ENCODE peak calls at places on chromosomes 7 and 10, in four cellular contexts. X is neuronal stem cell, W is mesenchymal stem cell, L is H9. M is an unnamed sample. For H3K79me1, the result is how much of the 10 kb centered on the place peaks cover.

GRCh38 chr10:123614888-123615287 is 51.3 kb upstream of the GPR26 start:
- DNase-seq in L (peak), X (peak), W (no peak), M (peak)

GRCh38 chr7:130758429-130759056 is 24.5 kb upstream of the KLF14 start:
- DNase-seq in L (no peak), X (peak), W (peak), M (no peak)

GRCh38 chr7:116571037-116571436 is 46.2 kb downstream of the CAV1 start:
- DNase-seq in X (no peak), L (no peak), W (peak), M (no peak)

GRCh38 chr7:102323914-102324195 is 32.4 kb downstream of the SPDYE6 start:
- DNase-seq in X (no peak), W (no peak), L (no peak), M (no peak)

GRCh38 chr7:101625076-101625914 is 3.8 kb downstream of the MYL10 start:
- DNase-seq in W (no peak), L (no peak), X (no peak), M (no peak)

GRCh38 chr7:112204776-112205347 is 1.3 kb downstream of the DOCK4 start:
- DNase-seq in W (peak), X (no peak), L (no peak), M (peak)

GRCh38 chr10:31723074-31723750 is 205.4 kb downstream of the ARHGAP12 start:
- DNase-seq in W (peak), L (no peak), X (no peak), M (peak)

GRCh38 chr10:75043256-75044121 is 68.0 kb upstream of the SAMD8 start:
- DNase-seq in X (no peak), L (peak), W (no peak), M (peak)

GRCh38 chr10:103512591-103513382 is 19.3 kb downstream of the NEURL1 start:
- DNase-seq in L (peak), X (no peak), W (peak), M (peak)

GRCh38 chr7:123674399-123675091 is 18.9 kb downstream of the LMOD2 start:
- DNase-seq in X (no peak), L (no peak), W (peak), M (peak)

GRCh38 chr7:83148776-83149175 is 13.9 kb downstream of the PCLO start:
- DNase-seq in W (peak), L (no peak), X (no peak), M (no peak)

GRCh38 chr7:132428247-132428919 is 147.9 kb downstream of the PLXNA4 start:
- DNase-seq in L (no peak), W (no peak), X (no peak), M (no peak)

GRCh38 chr7:1927942-1928341 is 257.9 kb downstream of the ELFN1 start:
- DNase-seq in L (no peak), W (no peak), X (no peak), M (no peak)

GRCh38 chr7:28155964-28156363 is 24.6 kb downstream of the JAZF1 start:
- DNase-seq in W (peak), L (no peak), X (no peak), M (no peak)

GRCh38 chr10:12717981-12718707 is 283.4 kb downstream of the CCDC3 start:
- DNase-seq in L (no peak), X (no peak), W (no peak), M (no peak)

GRCh38 chr7:131596785-131597184 is 40.4 kb upstream of the PODXL start:
- DNase-seq in W (no peak), L (no peak), X (no peak), M (no peak)

GRCh38 chr10:68297264-68297663 is 34.6 kb upstream of the HNRNPH3 start:
- DNase-seq in L (no peak), W (no peak), X (no peak), M (no peak)

GRCh38 chr10:100009793-100010676 is at the start of gene DNMBP:
- DNase-seq in W (peak), L (peak), X (peak), M (peak)

GRCh38 chr10:102710604-102711003 is 3.6 kb downstream of the ARL3 start:
- DNase-seq in X (no peak), L (no peak), W (peak), M (peak)

GRCh38 chr10:108789911-108790310 is 1133.4 kb downstream of the XPNPEP1 start:
- DNase-seq in X (no peak), W (peak), L (no peak), M (no peak)

GRCh38 chr10:84375011-84375410 is 46.6 kb downstream of the CCSER2 start:
- DNase-seq in W (peak), X (peak), L (no peak), M (peak)

GRCh38 chr7:125136755-125137547 is 207.3 kb upstream of the POT1 start:
- DNase-seq in X (no peak), W (peak), L (no peak), M (no peak)

GRCh38 chr7:80666376-80666775 is 27.9 kb downstream of the CD36 start:
- DNase-seq in L (no peak), X (no peak), W (no peak), M (no peak)

GRCh38 chr10:110498087-110498981 is 627 bp downstream of the DUSP5 start:
- DNase-seq in W (peak), L (peak), X (no peak), M (peak)

GRCh38 chr10:60258429-60258797 is 131.3 kb downstream of the ANK3 start:
- DNase-seq in X (no peak), W (no peak), L (no peak), M (no peak)

GRCh38 chr7:93161181-93161762 is 13.1 kb upstream of the SAMD9L start:
- DNase-seq in X (no peak), W (no peak), L (no peak), M (peak)

GRCh38 chr7:142539901-142540300 is 209.4 kb upstream of the PRSS1 start:
- DNase-seq in L (no peak), W (no peak), X (no peak), M (no peak)

GRCh38 chr7:152366662-152367061 is 69.1 kb downstream of the KMT2C start:
- DNase-seq in X (no peak), L (no peak), W (no peak), M (no peak)

GRCh38 chr10:88212069-88212468 is 348.6 kb downstream of the PTEN start:
- DNase-seq in X (no peak), L (no peak), W (no peak), M (no peak)

GRCh38 chr7:96720843-96721242 is 11.2 kb upstream of the SEM1 start:
- DNase-seq in L (no peak), W (no peak), X (no peak), M (peak)

GRCh38 chr10:48404646-48405045 is 98.2 kb downstream of the MAPK8 start:
- DNase-seq in W (no peak), X (no peak), L (no peak), M (no peak)

GRCh38 chr7:37730489-37730888 is 46.9 kb downstream of the GPR141 start:
- DNase-seq in W (no peak), L (no peak), X (no peak), M (no peak)

GRCh38 chr10:125089486-125089885 is 70.9 kb downstream of the CTBP2 start:
- DNase-seq in L (no peak), X (no peak), W (no peak), M (no peak)
- H3K79me1 ChIP-seq in L (under half), X (under half), W (under half), M (under half)

GRCh38 chr10:92834331-92834730 is 14.0 kb upstream of the EXOC6 start:
- DNase-seq in W (no peak), X (no peak), L (no peak), M (no peak)
- H3K14ac ChIP-seq in W (no peak), X (no peak), L (no peak), M (no peak)

DNA sequence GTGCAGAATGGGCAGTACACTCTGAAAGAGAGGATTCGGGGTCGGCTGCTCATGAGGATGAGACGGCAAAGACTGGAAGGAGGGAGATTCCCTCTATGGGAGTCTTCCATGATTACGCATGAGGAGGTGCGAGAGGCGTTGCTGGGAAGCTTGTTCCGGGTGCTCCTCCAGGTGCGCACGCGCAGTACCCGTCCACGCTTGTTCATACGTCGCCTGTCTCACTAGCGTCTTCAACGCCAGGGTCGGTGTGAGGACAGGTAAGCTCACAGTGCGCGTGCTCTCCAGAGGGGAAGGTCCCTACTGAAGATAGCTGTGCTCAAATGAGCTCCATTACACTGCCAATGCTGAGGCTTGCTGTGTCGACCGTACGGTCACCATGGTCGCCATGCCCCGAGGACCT is 39.3 kb upstream of the BNIP3 start:
- DNase-seq in X (no peak), L (no peak), W (no peak), M (no peak)
- H2AK5ac ChIP-seq in X (no peak), L (no peak), W (no peak), M (no peak)

DNA sequence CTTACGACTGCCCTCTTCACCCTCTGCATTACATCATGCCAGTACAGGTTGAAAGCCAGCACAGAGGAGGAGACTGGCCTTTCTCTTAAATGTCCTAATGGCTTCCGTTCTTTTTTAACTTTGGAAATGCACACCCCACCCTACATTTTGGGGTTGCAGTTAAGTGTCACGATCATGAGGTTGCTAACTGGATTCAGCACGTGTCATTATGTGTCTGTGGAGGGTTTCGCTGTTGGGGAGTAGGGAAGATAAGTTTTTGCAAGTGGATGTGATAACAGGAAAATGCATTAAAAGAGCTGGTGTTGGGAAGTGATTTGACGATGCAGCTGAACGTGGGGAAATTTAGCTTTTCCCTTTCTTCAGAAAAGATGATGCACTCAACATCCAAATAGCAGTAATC is 135.9 kb downstream of the LRRC4 start:
- DNase-seq in X (no peak), L (no peak), W (no peak), M (no peak)
- H3K79me1 ChIP-seq in X (under half), L (under half), W (under half), M (under half)

DNA sequence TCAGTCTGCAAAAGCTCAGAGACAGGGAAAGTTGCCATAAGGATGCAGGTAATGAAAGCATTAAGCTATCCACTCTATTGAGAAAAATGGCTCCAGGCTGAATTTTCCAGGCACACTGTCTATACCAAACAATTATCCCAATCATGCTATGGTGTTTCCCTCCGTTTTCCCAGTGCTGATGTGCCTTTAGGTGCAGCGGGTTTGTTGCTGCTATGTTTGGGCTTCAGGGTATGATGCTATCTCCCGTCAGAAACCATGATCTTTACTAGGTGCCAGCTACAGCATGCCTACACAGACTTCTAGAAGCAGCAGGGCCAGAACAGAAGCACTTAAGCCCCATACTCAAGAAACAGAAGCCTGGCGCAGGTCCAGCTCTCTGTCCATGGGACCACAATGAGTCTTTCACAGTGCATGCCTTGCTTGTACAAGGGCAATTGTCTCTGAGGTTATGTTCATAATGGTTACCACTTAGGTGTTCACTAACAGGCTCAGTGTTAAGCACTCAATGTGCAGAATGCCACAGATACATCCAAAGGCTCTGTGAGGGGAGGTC is 19.4 kb downstream of the STEAP1B start:
- DNase-seq in W (no peak), X (no peak), L (no peak), M (peak)
- H3K14ac ChIP-seq in W (no peak), X (no peak), L (no peak), M (no peak)

GRCh38 chr7:55573526-55573925 is 1.2 kb upstream of the VOPP1 start:
- DNase-seq in W (peak), X (no peak), L (no peak), M (no peak)
- H2AK5ac ChIP-seq in W (peak), X (no peak), L (no peak), M (no peak)

GRCh38 chr7:148662646-148663045 is 36.1 kb upstream of the CUL1 start:
- DNase-seq in X (no peak), L (no peak), W (no peak), M (no peak)

GRCh38 chr7:148661471-148661870 is 37.2 kb upstream of the CUL1 start:
- DNase-seq in W (no peak), X (no peak), L (no peak), M (no peak)

GRCh38 chr7:148669907-148670306 is 28.8 kb upstream of the CUL1 start:
- DNase-seq in L (no peak), X (no peak), W (peak), M (no peak)

GRCh38 chr7:148664319-148664718 is 34.4 kb upstream of the CUL1 start:
- DNase-seq in W (peak), L (no peak), X (no peak), M (no peak)

DNA sequence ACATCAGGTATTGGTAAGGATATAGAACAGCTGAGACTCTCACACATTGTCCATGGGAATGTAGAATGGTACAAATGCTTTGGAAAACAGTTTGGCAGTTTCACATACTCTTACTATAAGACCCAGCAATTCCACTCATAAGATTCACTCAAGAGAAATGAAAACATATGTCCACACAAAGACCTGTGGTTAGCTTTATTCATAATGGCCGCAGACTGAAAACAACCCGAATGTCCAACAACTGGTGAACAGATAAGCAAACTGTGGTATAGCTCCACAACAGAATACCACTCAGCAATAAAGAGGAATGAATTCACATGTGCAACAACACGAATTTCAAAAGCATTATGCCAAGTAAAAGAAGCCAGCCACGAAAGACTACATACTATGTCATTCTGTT is 33.5 kb upstream of the CUL1 start:
- DNase-seq in X (no peak), L (no peak), W (no peak), M (no peak)
- H3K79me1 ChIP-seq in X (under half), L (under half), W (under half), M (under half)

GRCh38 chr10:47403401-47404318 is 19.6 kb upstream of the ZNF488 start:
- DNase-seq in X (no peak), L (peak), W (peak), M (no peak)

GRCh38 chr10:47401210-47401609 is 17.1 kb upstream of the ZNF488 start:
- DNase-seq in L (no peak), W (no peak), X (no peak), M (no peak)

GRCh38 chr10:47400786-47401185 is 16.7 kb upstream of the ZNF488 start:
- DNase-seq in L (no peak), X (no peak), W (no peak), M (peak)

GRCh38 chr10:47402681-47403301 is 18.7 kb upstream of the ZNF488 start:
- DNase-seq in L (peak), X (peak), W (peak), M (peak)

GRCh38 chr10:47401874-47402645 is 18.0 kb upstream of the ZNF488 start:
- DNase-seq in X (no peak), L (no peak), W (no peak), M (no peak)
- H3K14ac ChIP-seq in X (no peak), L (no peak), W (peak), M (peak)

GRCh38 chr10:17503795-17504194 is 49.4 kb upstream of the ST8SIA6 start:
- DNase-seq in W (no peak), L (no peak), X (no peak), M (no peak)

GRCh38 chr10:17506390-17506789 is 52.0 kb upstream of the ST8SIA6 start:
- DNase-seq in W (no peak), X (no peak), L (no peak), M (no peak)

GRCh38 chr10:17506859-17507471 is 52.6 kb upstream of the ST8SIA6 start:
- DNase-seq in L (no peak), W (peak), X (no peak), M (no peak)

GRCh38 chr10:17504547-17505245 is 50.3 kb upstream of the ST8SIA6 start:
- DNase-seq in W (peak), X (no peak), L (no peak), M (no peak)

DNA sequence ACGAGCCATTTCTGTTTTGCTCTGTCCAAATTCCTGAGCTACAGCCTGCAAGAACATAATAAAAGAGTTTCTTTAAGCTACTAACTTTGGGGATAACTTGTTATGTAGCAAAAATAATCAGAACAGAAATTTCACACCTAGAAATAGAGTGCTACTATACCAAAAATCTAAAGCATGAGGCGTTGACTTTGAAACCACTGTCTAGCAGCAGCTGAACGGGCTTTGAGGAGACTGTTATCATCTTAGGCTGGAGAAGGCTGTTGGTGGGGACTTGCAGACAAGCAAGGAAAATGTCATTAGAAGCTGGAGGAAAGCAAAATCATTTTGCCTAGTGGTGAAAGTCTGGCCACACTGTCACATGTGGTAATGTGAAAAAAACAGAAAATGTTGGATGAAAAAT is 48.4 kb upstream of the ST8SIA6 start:
- DNase-seq in L (no peak), X (no peak), W (no peak), M (no peak)
- H2AK5ac ChIP-seq in L (no peak), X (no peak), W (no peak), M (no peak)